ENCODE peak calls at places on chromosomes 6 and 20, in seven cellular contexts. H, M, P, V, I, L and C are unnamed samples.

GRCh38 chr20:48489046-48489463 is 338.7 kb downstream of the PREX1 start:
- DNase-seq in H (no peak), P (no peak), M (no peak), I (no peak), L (no peak), V (no peak), C (no peak)

GRCh38 chr6:137165375-137166246 is 7.8 kb downstream of the IL22RA2 start:
- DNase-seq in P (peak), I (no peak), M (no peak), L (peak), V (peak), H (peak), C (no peak)

GRCh38 chr6:107768044-107768443 is 56.1 kb downstream of the SCML4 start:
- DNase-seq in L (no peak), M (no peak), I (no peak), V (no peak), H (no peak), P (no peak), C (no peak)

GRCh38 chr20:54382419-54382818 is 93.0 kb upstream of the DOK5 start:
- DNase-seq in L (no peak), M (no peak), I (no peak), H (no peak), P (no peak), V (peak), C (no peak)

GRCh38 chr6:108557494-108558371 is 3.0 kb upstream of the FOXO3 start:
- DNase-seq in L (peak), H (peak), P (peak), V (peak), M (peak), I (no peak), C (no peak)

GRCh38 chr6:121652223-121652622 is 216.8 kb downstream of the GJA1 start:
- DNase-seq in L (no peak), P (no peak), I (no peak), V (no peak), H (peak), M (no peak), C (no peak)

GRCh38 chr20:10474606-10475184 is 39.6 kb downstream of the SLX4IP start:
- DNase-seq in P (no peak), I (no peak), M (no peak), V (no peak), L (peak), H (no peak), C (no peak)

GRCh38 chr6:97702226-97702625 is 419.2 kb upstream of the MMS22L start:
- DNase-seq in L (no peak), V (no peak), I (no peak), M (no peak), H (no peak), P (no peak), C (no peak)

GRCh38 chr6:11380969-11381744 is 148.7 kb upstream of the NEDD9 start:
- DNase-seq in I (no peak), M (no peak), V (no peak), H (no peak), P (no peak), L (no peak), C (no peak)

GRCh38 chr6:1908784-1909183 is 299.1 kb downstream of the FOXC1 start:
- DNase-seq in I (no peak), V (no peak), L (no peak), P (no peak), M (no peak), H (no peak), C (no peak)

GRCh38 chr6:108627692-108628565 is 67.2 kb downstream of the FOXO3 start:
- DNase-seq in H (peak), L (peak), I (peak), M (no peak), P (no peak), V (no peak), C (no peak)

GRCh38 chr20:55386686-55387085 is 618.6 kb downstream of the CBLN4 start:
- DNase-seq in V (peak), P (no peak), L (no peak), M (peak), H (no peak), I (no peak), C (peak)

GRCh38 chr20:36113015-36113414 is 41.5 kb upstream of the EPB41L1 start:
- DNase-seq in M (no peak), I (no peak), L (no peak), P (no peak), H (no peak), V (no peak), C (no peak)

GRCh38 chr20:46307139-46307998 is 929 bp downstream of the CDH22 start:
- DNase-seq in M (peak), H (peak), L (peak), P (peak), I (no peak), V (peak), C (no peak)

GRCh38 chr20:4814696-4815252 is 93.1 kb downstream of the PRND start:
- DNase-seq in M (no peak), I (no peak), V (no peak), P (no peak), L (no peak), H (no peak), C (no peak)

GRCh38 chr6:2984738-2985381 is 13.5 kb upstream of the SERPINB6 start:
- DNase-seq in V (no peak), L (no peak), M (no peak), I (no peak), P (no peak), H (no peak), C (no peak)

GRCh38 chr6:41682497-41682961 is 44.3 kb downstream of the MDFI start:
- DNase-seq in P (no peak), V (no peak), M (no peak), I (no peak), H (no peak), L (no peak), C (no peak)

GRCh38 chr6:143620461-143620860 is 57.3 kb upstream of the PHACTR2 start:
- DNase-seq in V (no peak), I (no peak), M (no peak), P (peak), L (peak), H (peak), C (no peak)

GRCh38 chr6:1580585-1580984 is 29.1 kb upstream of the FOXC1 start:
- DNase-seq in M (no peak), P (no peak), I (no peak), H (no peak), L (no peak), V (no peak), C (no peak)

GRCh38 chr6:21586760-21587181 is 6.8 kb upstream of the SOX4 start:
- DNase-seq in P (no peak), H (no peak), M (no peak), I (no peak), V (no peak), L (no peak), C (no peak)

GRCh38 chr6:138988469-138988834 is 399 bp upstream of the REPS1 start:
- DNase-seq in M (no peak), L (no peak), H (no peak), P (peak), I (no peak), V (peak), C (no peak)

GRCh38 chr6:155828989-155829388 is 373.4 kb upstream of the NOX3 start:
- DNase-seq in L (no peak), P (no peak), I (no peak), H (no peak), M (no peak), V (no peak), C (no peak)

GRCh38 chr20:39880890-39881289 is 808.1 kb downstream of the MAFB start:
- DNase-seq in L (peak), H (peak), I (no peak), P (peak), V (peak), M (peak), C (no peak)

GRCh38 chr20:49562341-49563014 is 5.5 kb downstream of the PTGIS start:
- DNase-seq in H (peak), L (peak), M (peak), P (no peak), V (peak), I (peak), C (no peak)

GRCh38 chr20:50673146-50673830 is 18.1 kb downstream of the RIPOR3 start:
- DNase-seq in M (no peak), P (no peak), V (no peak), H (no peak), L (peak), I (no peak), C (no peak)

GRCh38 chr20:25632940-25633790 is 9.4 kb upstream of the NANP start:
- DNase-seq in P (no peak), M (no peak), L (no peak), H (no peak), V (no peak), I (no peak), C (no peak)

GRCh38 chr6:4134841-4135664 is at the start of gene ECI2:
- DNase-seq in V (peak), L (no peak), M (peak), I (no peak), P (peak), H (peak), C (no peak)